ENCODE peak calls at places on chromosome 12, in nine cellular contexts. E is stimulated activated CD4-positive, alpha-beta T cell treated with anti-CD3 and anti-CD28 coated beads, Interleukin-1b, Interleukin-23, amount 100 ng/mL, for 48 hours; J is CD4-positive, CD25-positive, alpha-beta regulatory T cell; F is HT-29; P is AG08395; G is glutamatergic neuron; S is right cardiac atrium; O is GM10248; R is HCEC 1CT. N is an unnamed sample.

GRCh38 chr12:102571889-102572288 is 91.5 kb upstream of the IGF1 start:
- DNase-seq in E (no peak), J (no peak), F (no peak), P (no peak), G (no peak), S (no peak), O (no peak), R (no peak), N (no peak)

GRCh38 chr12:91226-91625 is 24.7 kb downstream of the IQSEC3 start:
- DNase-seq in E (no peak), J (no peak), F (no peak), P (no peak), G (no peak), S (no peak), O (no peak), R (no peak), N (no peak)

GRCh38 chr12:121626853-121627623 is 708 bp downstream of the ORAI1 start:
- DNase-seq in E (peak), J (peak), F (peak), P (peak), G (peak), S (peak), O (peak), R (peak), N (peak)

GRCh38 chr12:122888232-122888752 is 7.6 kb downstream of the VPS37B start:
- DNase-seq in E (peak), J (peak), F (peak), P (peak), G (no peak), S (peak), O (peak), R (peak), N (no peak)

GRCh38 chr12:28569698-28570411 is 379.6 kb downstream of the CCDC91 start:
- DNase-seq in E (no peak), J (no peak), F (peak), P (peak), G (no peak), S (no peak), O (no peak), R (peak), N (no peak)

GRCh38 chr12:81692008-81692407 is 67.1 kb downstream of the PPFIA2 start:
- DNase-seq in E (peak), J (no peak), F (no peak), P (no peak), G (no peak), S (no peak), O (no peak), R (no peak), N (no peak)

GRCh38 chr12:89157413-89157812 is 194.9 kb downstream of the DUSP6 start:
- DNase-seq in E (no peak), J (no peak), F (peak), P (no peak), G (no peak), S (no peak), O (no peak), R (no peak), N (no peak)

GRCh38 chr12:65510584-65511050 is 232.1 kb downstream of the MSRB3 start:
- DNase-seq in E (no peak), J (no peak), F (peak), P (no peak), G (no peak), S (peak), O (no peak), R (no peak), N (no peak)

GRCh38 chr12:53295891-53296219 is 513 bp downstream of the PFDN5 start:
- DNase-seq in E (no peak), J (no peak), F (no peak), P (no peak), G (no peak), S (no peak), O (no peak), R (no peak), N (no peak)

GRCh38 chr12:26158078-26158764 is 33.4 kb upstream of the BHLHE41 start:
- DNase-seq in E (no peak), J (no peak), F (peak), P (no peak), G (no peak), S (no peak), O (peak), R (no peak), N (no peak)

GRCh38 chr12:38883629-38884134 is 21.7 kb downstream of the CPNE8 start:
- DNase-seq in E (no peak), J (no peak), F (no peak), P (no peak), G (no peak), S (no peak), O (no peak), R (no peak), N (no peak)

GRCh38 chr12:52627395-52628110 is 9.2 kb upstream of the KRT73 start:
- DNase-seq in E (no peak), J (no peak), F (no peak), P (no peak), G (no peak), S (no peak), O (no peak), R (no peak), N (no peak)

GRCh38 chr12:124827588-124828184 is 36.0 kb downstream of the SCARB1 start:
- DNase-seq in E (no peak), J (no peak), F (no peak), P (no peak), G (no peak), S (no peak), O (peak), R (no peak), N (no peak)

GRCh38 chr12:71439613-71440392 is at the start of gene LGR5:
- DNase-seq in E (peak), J (no peak), F (peak), P (peak), G (peak), S (peak), O (peak), R (peak), N (no peak)

N was measured in T-helper 17 cell.